ENCODE peak calls at places on chromosomes 13 and 19, in seven cellular contexts. Q, R, F, Z, M, V and J are unnamed samples. For H3K4me1, the result is how much of the 10 kb centered on the place peaks cover.

GRCh38 chr13:35292329-35292728 is 184.2 kb downstream of the MAB21L1 start:
- DNase-seq in Z (no peak), R (no peak), F (no peak), V (no peak), M (no peak), Q (no peak), J (no peak)

GRCh38 chr13:106246817-106247216 is 288.6 kb downstream of the EFNB2 start:
- DNase-seq in M (no peak), Q (no peak), F (no peak), R (no peak), V (no peak), Z (no peak), J (no peak)

GRCh38 chr13:96020155-96020575 is 33.0 kb downstream of the UGGT2 start:
- DNase-seq in R (peak), Z (peak), M (peak), F (peak), V (peak), Q (peak), J (peak)

GRCh38 chr13:100633461-100633860 is 41.1 kb downstream of the TMTC4 start:
- DNase-seq in R (peak), F (no peak), Q (peak), Z (peak), M (peak), V (peak), J (no peak)

GRCh38 chr13:112943309-112944125 is 25.5 kb upstream of the MCF2L start:
- DNase-seq in R (peak), V (peak), M (peak), F (peak), Z (peak), Q (peak), J (no peak)

GRCh38 chr19:54439174-54439851 is 9.7 kb upstream of the LENG8 start:
- DNase-seq in R (peak), M (peak), V (peak), Q (peak), Z (no peak), F (peak), J (no peak)

GRCh38 chr19:52734340-52734892 is 428 bp downstream of the ZNF611 start:
- DNase-seq in F (peak), R (no peak), Q (peak), Z (no peak), V (peak), M (no peak), J (no peak)

GRCh38 chr19:7928741-7929701 is 3.1 kb upstream of the CTXN1 start:
- DNase-seq in F (peak), V (peak), M (peak), R (peak), Z (peak), Q (peak), J (no peak)

GRCh38 chr19:18057557-18057956 is 29.2 kb downstream of the IL12RB1 start:
- DNase-seq in R (no peak), V (no peak), M (no peak), Q (peak), Z (no peak), F (no peak), J (no peak)

GRCh38 chr13:74253161-74253560 is 119.0 kb upstream of the KLF12 start:
- DNase-seq in Q (no peak), M (no peak), Z (no peak), R (no peak), F (no peak), V (no peak), J (no peak)

GRCh38 chr13:29948246-29948645 is 97.8 kb upstream of the UBL3 start:
- DNase-seq in V (peak), Z (peak), Q (peak), M (no peak), R (no peak), F (no peak), J (no peak)

GRCh38 chr19:31459430-31459829 is 110.2 kb upstream of the TSHZ3 start:
- DNase-seq in Q (peak), Z (no peak), R (no peak), M (no peak), F (no peak), V (no peak), J (no peak)

GRCh38 chr13:75414036-75414827 is 67.7 kb downstream of the TBC1D4 start:
- DNase-seq in R (no peak), F (no peak), Z (no peak), M (no peak), V (no peak), Q (no peak), J (no peak)

GRCh38 chr19:35383536-35383935 is 12.7 kb downstream of the GPR42 start:
- DNase-seq in V (no peak), F (no peak), Z (no peak), M (no peak), R (no peak), Q (no peak), J (no peak)

GRCh38 chr13:46656786-46657185 is 103.8 kb downstream of the LRCH1 start:
- DNase-seq in V (no peak), Z (no peak), F (no peak), R (no peak), M (no peak), Q (no peak), J (no peak)
- H3K4me2 ChIP-seq in V (no peak), Z (no peak), F (peak), R (peak), M (no peak), Q (no peak), J (no peak)

GRCh38 chr19:10896851-10897526 is 25.6 kb downstream of the CARM1 start:
- DNase-seq in M (peak), Q (no peak), Z (peak), F (no peak), R (peak), V (no peak), J (no peak)
- H3K4me1 ChIP-seq in M (under half), Q (under half), Z (under half), F (under half), R (under half), V (under half), J (under half)

GRCh38 chr13:70960841-70961443 is 852.7 kb upstream of the KLHL1 start:
- DNase-seq in F (peak), R (peak), Z (peak), M (peak), V (peak), Q (peak), J (peak)
- H3K4me2 ChIP-seq in F (no peak), R (peak), Z (no peak), M (peak), V (no peak), Q (no peak), J (no peak)

GRCh38 chr13:98536729-98537128 is 40.2 kb downstream of the STK24 start:
- DNase-seq in F (no peak), Q (no peak), V (no peak), Z (no peak), R (no peak), M (no peak), J (no peak)
- H3K4me1 ChIP-seq in F (under half), Q (under half), V (under half), Z (under half), R (under half), M (under half), J (under half)

DNA sequence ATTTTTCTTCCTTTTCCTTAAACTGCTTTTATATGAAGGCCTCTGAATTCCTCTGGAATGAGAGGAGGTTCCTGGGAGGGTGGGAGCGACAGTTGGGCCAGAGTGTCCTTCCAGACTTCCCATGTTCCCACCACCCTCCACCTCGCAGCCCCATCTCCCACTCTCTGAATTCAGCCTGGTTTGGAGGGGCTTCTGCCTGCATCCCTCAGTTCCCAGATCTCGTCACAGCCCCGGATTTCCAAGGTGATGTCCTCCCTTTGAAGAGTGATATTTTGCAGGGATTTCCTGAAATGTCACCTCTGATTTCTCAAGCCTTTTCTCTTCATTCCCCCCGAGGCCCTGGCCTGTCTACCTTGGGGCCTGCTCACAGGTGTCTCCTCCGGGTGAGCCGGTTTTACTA is 16.7 kb upstream of the SLC7A9 start:
- DNase-seq in R (no peak), M (no peak), F (no peak), Z (no peak), V (no peak), Q (no peak), J (no peak)
- H3K4me2 ChIP-seq in R (no peak), M (no peak), F (no peak), Z (no peak), V (no peak), Q (no peak), J (no peak)

DNA sequence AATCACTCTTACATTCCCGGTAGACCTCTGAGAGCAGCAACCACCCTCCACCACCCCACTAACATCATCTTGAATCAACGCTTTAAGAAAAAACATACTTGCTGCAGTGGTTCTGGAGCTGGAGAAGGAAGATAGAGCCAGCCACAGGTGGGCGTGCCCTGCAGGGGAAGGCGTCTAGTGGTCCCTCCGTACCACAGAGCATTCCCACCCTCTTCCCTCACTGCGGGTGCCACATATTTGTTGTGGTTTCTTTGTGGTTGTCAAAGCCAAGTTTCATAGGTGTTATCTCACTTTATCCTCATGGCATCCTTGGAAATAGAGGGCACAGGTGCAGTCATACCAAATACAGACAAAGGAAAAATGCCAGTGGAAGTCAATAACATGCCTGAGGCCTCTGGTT is 22.2 kb downstream of the COL4A2 start:
- DNase-seq in R (no peak), Z (no peak), V (peak), F (no peak), Q (no peak), M (no peak), J (no peak)
- H3K4me1 ChIP-seq in R (under half), Z (half or more), V (under half), F (under half), Q (half or more), M (under half), J (under half)

DNA sequence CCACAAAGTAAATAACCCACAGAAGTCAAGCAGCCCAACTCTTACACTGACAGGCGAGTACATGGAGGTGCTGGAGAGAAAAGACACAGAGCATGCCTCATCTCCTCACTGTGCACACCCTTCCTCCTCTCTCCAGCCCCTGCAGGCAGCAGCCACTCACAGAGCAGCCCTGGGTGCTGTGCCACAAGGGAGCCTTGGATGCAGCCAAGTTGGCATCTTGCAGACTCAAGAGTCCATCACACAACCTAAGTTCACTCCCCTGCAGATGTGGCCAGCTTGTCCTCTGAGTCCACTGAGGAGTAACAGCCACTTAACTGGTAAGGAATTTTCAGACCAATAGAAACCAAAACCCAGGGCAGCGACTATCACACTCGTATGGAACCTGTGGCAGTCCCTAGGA is 47.4 kb downstream of the BRD4 start:
- DNase-seq in M (no peak), Q (no peak), F (no peak), R (no peak), Z (no peak), V (no peak), J (no peak)
- H3K4me2 ChIP-seq in M (no peak), Q (no peak), F (no peak), R (peak), Z (no peak), V (no peak), J (no peak)

GRCh38 chr19:1650627-1651009 is 1.8 kb downstream of the TCF3 start:
- DNase-seq in Z (peak), F (peak), M (no peak), V (peak), Q (peak), R (no peak), J (peak)
- H3K4me1 ChIP-seq in Z (under half), F (under half), M (under half), V (under half), Q (under half), R (under half), J (under half)

DNA sequence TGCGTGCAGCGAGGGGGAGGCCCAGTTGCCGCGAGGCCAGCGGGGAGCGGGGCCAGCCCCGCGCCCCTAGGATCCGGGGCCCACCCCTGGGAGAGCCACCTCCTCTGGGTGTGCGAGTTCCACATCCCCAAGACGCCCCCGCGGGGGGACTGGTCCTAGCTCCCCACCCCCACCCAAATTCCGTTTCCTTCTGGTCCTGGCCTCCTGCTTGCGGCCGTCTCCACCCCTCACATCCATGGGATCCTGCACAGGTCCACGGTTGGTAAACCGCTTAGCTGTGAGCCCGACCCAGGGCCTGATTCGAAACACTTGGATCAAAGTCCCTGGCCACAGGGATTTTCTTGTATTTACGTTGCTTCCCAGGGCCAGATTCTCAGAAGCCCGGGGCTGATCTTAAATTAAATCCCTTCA is 324 bp upstream of the FBXO17 start:
- DNase-seq in V (peak), R (peak), Q (peak), M (no peak), F (no peak), Z (peak), J (no peak)
- H3K4me2 ChIP-seq in V (peak), R (peak), Q (peak), M (no peak), F (peak), Z (peak), J (no peak)

GRCh38 chr19:3192684-3193083 is 7.0 kb downstream of the NCLN start:
- DNase-seq in Q (no peak), F (no peak), R (no peak), M (no peak), Z (no peak), V (no peak), J (no peak)

GRCh38 chr19:3194703-3195087 is 9.0 kb downstream of the NCLN start:
- DNase-seq in R (no peak), Z (no peak), V (no peak), F (no peak), Q (no peak), M (no peak), J (no peak)

GRCh38 chr19:3192228-3192635 is 6.5 kb downstream of the NCLN start:
- DNase-seq in M (no peak), Z (no peak), R (no peak), Q (no peak), V (no peak), F (no peak), J (no peak)

GRCh38 chr19:3194063-3194702 is 8.5 kb downstream of the NCLN start:
- DNase-seq in M (no peak), Z (no peak), V (no peak), R (no peak), Q (no peak), F (peak), J (no peak)

DNA sequence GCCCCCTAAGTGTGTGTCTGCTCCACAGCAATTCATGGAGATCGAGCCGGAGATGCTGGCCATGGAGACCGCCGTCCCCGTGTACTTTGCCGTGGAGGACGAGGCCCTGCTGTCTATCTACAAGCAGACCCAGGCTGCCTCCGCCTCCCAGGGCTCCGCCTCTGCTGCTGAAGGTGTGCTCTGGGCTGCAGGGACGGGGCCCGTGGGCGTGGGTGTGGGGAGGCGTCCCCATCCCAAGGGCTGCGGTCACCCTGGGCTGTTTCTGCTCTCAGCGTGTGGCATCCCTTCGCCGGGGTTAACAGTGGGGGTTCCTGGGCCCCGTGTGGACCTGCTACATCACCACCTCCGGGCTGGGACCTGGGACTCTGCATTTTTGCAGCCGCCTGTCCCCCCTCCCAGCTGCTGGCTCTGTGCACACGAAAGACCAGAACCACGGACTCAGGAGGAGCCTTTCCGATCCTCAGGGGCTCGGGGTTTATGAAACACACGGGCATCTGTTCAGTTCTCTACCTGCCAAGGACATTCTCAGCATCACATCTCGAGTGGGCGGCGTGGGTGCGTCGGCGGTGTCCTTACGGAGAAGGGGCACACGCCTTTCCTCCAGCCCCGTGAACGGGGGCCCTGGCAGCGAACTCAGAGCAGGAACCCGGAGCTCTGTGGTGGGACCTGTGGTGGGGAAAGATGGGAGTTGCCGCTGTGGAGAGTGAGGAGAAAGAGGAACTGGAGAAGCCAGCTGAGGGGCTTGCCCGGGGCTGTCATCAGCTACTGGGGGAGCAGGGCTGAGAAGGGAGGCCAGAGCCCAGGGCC is 7.7 kb downstream of the NCLN start:
- DNase-seq in Q (no peak), R (no peak), Z (no peak), V (no peak), M (no peak), F (no peak), J (no peak)
- H3K4me1 ChIP-seq in Q (under half), R (under half), Z (under half), V (under half), M (under half), F (under half), J (under half)